ENCODE peak calls at places on chromosomes 13 and 19, in four cellular contexts. F, O, B and L are unnamed samples.
A peak's percentile ranks its signal among the peaks of the same experiment; 100 is the strongest.

GRCh38 chr13:113935523-113935922 is 38.4 kb downstream of the C13orf46 start:
- DNase-seq in F (no peak), O (no peak), B (no peak), L (no peak)

GRCh38 chr19:58218899-58219298 is 9.8 kb upstream of the ZNF544 start:
- DNase-seq in F (peak; percentile 9), O (no peak), B (peak; percentile 19), L (no peak)

GRCh38 chr13:97276862-97277269 is 54.7 kb downstream of the MBNL2 start:
- DNase-seq in F (no peak), O (no peak), B (no peak), L (no peak)

GRCh38 chr13:57666554-57666953 is 35.0 kb downstream of the PCDH17 start:
- DNase-seq in F (no peak), O (no peak), B (no peak), L (no peak)

GRCh38 chr13:65768545-65768944 is 1461.6 kb downstream of the PCDH9 start:
- DNase-seq in F (no peak), O (no peak), B (no peak), L (no peak)

GRCh38 chr13:21240586-21240985 is 64.1 kb downstream of the MRPL57 start:
- DNase-seq in F (no peak), O (no peak), B (no peak), L (no peak)

GRCh38 chr13:41458939-41459753 is 1.8 kb downstream of the RGCC start:
- DNase-seq in F (no peak), O (no peak), B (peak; percentile 49), L (peak; percentile 37)

GRCh38 chr13:78182813-78183212 is 264.2 kb upstream of the EDNRB start:
- DNase-seq in F (no peak), O (no peak), B (no peak), L (no peak)

GRCh38 chr13:113951246-113951999 is 22.5 kb downstream of the C13orf46 start:
- DNase-seq in F (no peak), O (peak; percentile 85), B (peak; percentile 85), L (peak; percentile 95)

GRCh38 chr13:105543742-105544141 is 991.7 kb downstream of the EFNB2 start:
- DNase-seq in F (no peak), O (no peak), B (no peak), L (no peak)

GRCh38 chr19:44820648-44821609 is 12.0 kb downstream of the BCAM start:
- DNase-seq in F (no peak), O (no peak), B (no peak), L (peak; percentile 52)

GRCh38 chr19:7917292-7918061 is 2.7 kb upstream of the SNAPC2 start:
- DNase-seq in F (no peak), O (no peak), B (peak; percentile 50), L (peak; percentile 77)

GRCh38 chr19:3443840-3444694 is 36.3 kb downstream of the SMIM24 start:
- DNase-seq in F (no peak), O (no peak), B (no peak), L (no peak)

GRCh38 chr19:1364070-1364719 is 19.5 kb upstream of the NDUFS7 start:
- DNase-seq in F (no peak), O (no peak), B (no peak), L (no peak)

GRCh38 chr13:67283602-67284001 is 53.5 kb upstream of the PCDH9 start:
- DNase-seq in F (no peak), O (no peak), B (no peak), L (no peak)

GRCh38 chr13:59976856-59977255 is 186.9 kb downstream of the DIAPH3 start:
- DNase-seq in F (no peak), O (no peak), B (no peak), L (no peak)

GRCh38 chr19:294819-295686 is 3.9 kb upstream of the PLPP2 start:
- DNase-seq in F (no peak), O (no peak), B (peak; percentile 42), L (no peak)

GRCh38 chr13:26726684-26727083 is 33.9 kb downstream of the GPR12 start:
- DNase-seq in F (no peak), O (no peak), B (no peak), L (no peak)

GRCh38 chr13:99981115-99982020 is at the start of gene ZIC2:
- DNase-seq in F (no peak), O (no peak), B (no peak), L (no peak)
- H3K4me3 ChIP-seq in F (peak within 1 kb of the TSS; percentile 38), O (peak within 1 kb of the TSS; percentile 36), B (peak within 1 kb of the TSS; percentile 22), L (peak within 1 kb of the TSS; percentile 70)

DNA sequence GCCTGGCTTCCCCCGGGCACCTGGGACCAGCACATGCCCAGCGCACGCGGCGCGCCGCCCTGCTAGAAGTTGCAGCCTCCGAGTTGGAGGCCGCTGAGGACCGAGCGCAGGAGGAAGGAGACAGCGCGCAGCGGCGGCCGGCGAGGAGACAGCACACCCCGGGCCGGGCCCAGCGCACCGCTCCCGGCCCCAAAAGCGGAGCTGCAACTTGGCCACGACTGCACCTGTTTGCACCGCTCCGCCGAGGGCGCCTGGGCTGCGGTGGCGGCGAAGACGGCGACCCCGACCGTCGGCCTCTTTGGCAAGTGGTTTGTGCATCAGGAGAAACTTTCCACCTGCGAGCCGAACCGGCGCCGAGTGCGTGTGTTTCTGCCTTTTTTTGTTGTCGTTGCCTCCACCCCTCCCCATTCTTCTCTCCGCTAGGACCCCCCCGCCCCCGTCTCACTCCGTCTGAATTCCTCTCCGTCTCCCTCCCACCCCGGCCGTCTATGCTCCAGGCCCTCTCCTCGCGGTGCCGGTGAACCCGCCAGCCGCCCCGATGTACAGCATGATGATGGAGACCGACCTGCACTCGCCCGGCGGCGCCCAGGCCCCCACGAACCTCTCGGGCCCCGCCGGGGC is at the start of gene SOX1:
- DNase-seq in F (no peak), O (no peak), B (no peak), L (no peak)
- H3K4me3 ChIP-seq in F (peak within 1 kb of the TSS; percentile 19), O (peak within 1 kb of the TSS; percentile 15), B (no peak within 1 kb of the TSS), L (peak within 1 kb of the TSS; percentile 49)

GRCh38 chr13:72535076-72535475 is 192.4 kb downstream of the MZT1 start:
- DNase-seq in F (no peak), O (no peak), B (no peak), L (no peak)
- H3K4me3 ChIP-seq in F (no peak overlapping the region), O (no peak overlapping the region), B (no peak overlapping the region), L (no peak overlapping the region)

GRCh38 chr13:39397866-39398265 is 205.1 kb downstream of the LHFPL6 start:
- DNase-seq in F (no peak), O (no peak), B (no peak), L (no peak)

GRCh38 chr13:39397221-39397620 is 205.8 kb downstream of the LHFPL6 start:
- DNase-seq in F (no peak), O (no peak), B (no peak), L (no peak)

DNA sequence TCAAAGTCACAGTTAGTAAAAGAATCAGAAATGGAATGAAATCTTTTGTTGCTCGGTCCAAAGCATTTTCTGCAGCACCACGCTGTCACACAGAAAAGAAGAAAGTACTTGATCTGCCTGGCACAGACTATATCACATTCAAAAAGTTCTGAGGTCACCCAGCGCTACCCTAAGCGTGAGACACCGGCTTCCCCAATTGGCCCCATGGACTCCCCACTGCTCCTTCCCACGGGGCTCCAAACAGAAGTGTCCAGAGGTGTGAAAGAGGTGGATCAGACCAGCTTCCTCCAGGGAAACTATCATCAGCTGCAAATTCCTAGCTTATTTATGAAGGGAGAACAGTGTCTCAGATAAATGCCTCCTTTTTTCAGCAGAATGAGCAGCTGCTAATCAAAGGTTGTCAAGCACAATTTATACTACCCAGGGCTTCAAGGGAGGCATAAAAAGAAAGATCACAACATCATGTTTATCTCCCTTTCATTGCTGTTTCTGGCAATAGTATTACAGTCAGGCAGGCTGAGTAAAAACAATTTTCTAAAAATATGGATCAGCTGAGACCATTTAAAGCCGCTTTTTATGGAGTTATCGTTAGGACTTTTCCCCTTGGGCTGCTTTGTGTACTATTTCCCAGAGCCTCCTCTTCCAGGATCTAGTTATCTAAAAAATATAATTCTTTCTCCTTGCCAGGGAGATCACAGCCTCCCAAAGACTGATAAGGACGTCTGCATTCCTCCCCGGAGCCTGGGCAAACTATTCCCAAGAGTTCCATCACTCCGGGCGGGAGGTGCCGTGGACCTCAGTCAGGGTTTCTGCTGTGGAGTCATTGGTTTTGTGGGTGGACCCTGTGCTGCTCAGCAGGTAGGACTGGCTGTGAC is 207.9 kb downstream of the LHFPL6 start:
- DNase-seq in F (no peak), O (no peak), B (no peak), L (no peak)
- H3K4me3 ChIP-seq in F (no peak overlapping the region), O (no peak overlapping the region), B (no peak overlapping the region), L (no peak overlapping the region)

GRCh38 chr19:18313398-18313797 is 9.5 kb downstream of the LSM4 start:
- DNase-seq in F (no peak), O (no peak), B (no peak), L (no peak)
- H3K4me3 ChIP-seq in F (no peak overlapping the region), O (no peak overlapping the region), B (no peak overlapping the region), L (no peak overlapping the region)

DNA sequence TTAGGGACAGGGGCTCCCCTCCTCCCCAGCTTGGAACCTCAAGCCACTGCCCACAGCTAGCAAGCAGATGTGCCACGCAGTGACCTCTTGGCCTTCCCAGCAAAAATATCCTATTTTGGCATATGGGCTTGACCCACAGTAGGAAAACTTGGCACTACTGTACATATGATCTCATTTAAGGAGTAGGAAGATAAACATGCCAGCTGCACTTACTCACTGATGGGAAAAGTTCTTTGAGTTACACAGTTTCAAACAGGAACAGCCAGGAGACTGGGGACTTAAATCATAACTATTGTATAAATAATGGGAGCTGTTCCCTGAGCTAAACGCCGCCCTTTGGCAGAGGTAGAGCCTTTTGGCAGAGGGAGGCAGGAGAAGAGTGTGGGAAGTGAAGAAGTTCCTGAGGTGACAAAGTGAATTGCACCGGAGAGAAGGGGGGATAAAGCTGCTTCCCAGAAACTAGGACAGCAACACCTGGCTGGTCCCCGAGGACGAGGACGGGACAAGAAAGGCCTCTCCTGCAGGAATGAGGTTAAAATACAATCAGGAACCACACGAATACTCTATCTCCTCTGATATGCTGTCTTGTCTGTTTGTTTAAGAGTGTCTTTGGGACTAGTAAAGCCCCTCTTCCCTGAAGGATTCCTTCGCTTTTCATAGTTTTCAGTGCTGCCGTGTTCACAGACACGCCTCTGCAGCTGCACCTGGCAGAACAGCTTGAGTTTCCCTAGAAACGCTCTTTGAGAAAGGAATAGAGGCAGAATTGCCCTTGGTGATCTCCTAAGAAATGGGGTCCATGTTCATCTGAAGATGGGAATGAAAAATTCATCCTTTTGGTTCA is 5.9 kb downstream of the SACS start:
- DNase-seq in F (no peak), O (no peak), B (no peak), L (no peak)
- H3K4me3 ChIP-seq in F (no peak overlapping the region), O (no peak overlapping the region), B (no peak overlapping the region), L (peak overlapping the region; percentile 49)

DNA sequence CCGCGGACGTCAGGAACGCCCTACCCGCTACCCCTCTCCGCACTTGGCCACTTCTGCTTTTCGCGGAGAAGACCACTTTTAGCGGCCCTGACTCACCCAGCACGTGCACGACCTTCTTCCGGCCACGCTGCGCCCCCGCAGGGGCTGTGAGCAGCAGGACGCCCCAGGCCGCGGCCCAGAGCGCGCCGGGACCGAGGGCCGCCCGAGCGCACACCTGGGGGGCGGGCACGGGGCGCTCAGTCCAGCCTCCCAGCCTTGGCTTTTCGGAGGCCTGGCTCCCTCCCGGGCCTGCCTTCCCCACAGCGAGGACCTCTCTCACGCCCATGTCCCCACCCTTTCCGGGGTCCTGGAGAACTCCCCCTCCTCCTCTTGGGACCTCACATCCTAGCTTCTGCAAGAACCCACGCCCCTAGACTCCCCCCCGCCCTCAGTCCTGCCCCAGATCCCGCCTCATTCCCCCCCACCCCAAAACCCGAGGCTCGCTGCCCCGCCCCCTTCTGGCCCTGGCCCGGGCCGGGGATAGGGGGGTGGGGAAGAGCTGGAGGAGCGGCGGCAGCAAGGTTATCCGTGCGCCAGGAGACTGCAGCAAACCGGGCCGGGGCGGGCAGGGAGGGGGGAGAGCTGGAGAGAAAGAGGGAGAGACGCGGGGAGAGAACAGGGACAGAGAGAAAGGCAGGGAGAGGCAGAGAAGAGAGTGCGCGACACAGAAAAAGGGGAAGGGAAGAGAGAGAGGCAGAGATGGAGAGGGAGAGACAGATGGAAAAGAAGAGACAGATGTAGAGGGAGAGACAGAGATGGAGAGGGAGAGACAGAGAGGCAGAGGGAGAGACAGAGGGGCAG is 11.5 kb downstream of the TM6SF2 start:
- DNase-seq in F (no peak), O (no peak), B (no peak), L (no peak)
- H3K4me3 ChIP-seq in F (no peak overlapping the region), O (no peak overlapping the region), B (no peak overlapping the region), L (peak overlapping the region; percentile 30)